ENCODE peak calls at places on chromosomes 16 and 17, in five cellular contexts. One of them, this sample, is unnamed.

GRCh38 chr17:78114831-78115723 is 13.5 kb downstream of the TMC6 start:
- DNase-seq in hypothalamus: peak
- DNase-seq in breast epithelium: no peak
- DNase-seq in NCI-H460: no peak
- DNase-seq in GM20000: peak
- DNase-seq in this sample: no peak

GRCh38 chr16:3045758-3046505 is 429 bp upstream of the MMP25 start:
- DNase-seq in hypothalamus: no peak
- DNase-seq in breast epithelium: no peak
- DNase-seq in NCI-H460: no peak
- DNase-seq in GM20000: peak
- DNase-seq in this sample: no peak

GRCh38 chr16:89572478-89573205 is 2.9 kb upstream of the CPNE7 start:
- DNase-seq in hypothalamus: no peak
- DNase-seq in breast epithelium: no peak
- DNase-seq in NCI-H460: no peak
- DNase-seq in GM20000: no peak
- DNase-seq in this sample: no peak

GRCh38 chr16:19860146-19861030 is 24.3 kb downstream of the GPRC5B start:
- DNase-seq in hypothalamus: no peak
- DNase-seq in breast epithelium: no peak
- DNase-seq in NCI-H460: no peak
- DNase-seq in GM20000: no peak
- DNase-seq in this sample: peak

GRCh38 chr17:43900858-43901754 is 6.2 kb downstream of the MPP2 start:
- DNase-seq in hypothalamus: no peak
- DNase-seq in breast epithelium: no peak
- DNase-seq in NCI-H460: no peak
- DNase-seq in GM20000: no peak
- DNase-seq in this sample: no peak

GRCh38 chr16:86854058-86854621 is 275.8 kb downstream of the FOXL1 start:
- DNase-seq in hypothalamus: no peak
- DNase-seq in breast epithelium: no peak
- DNase-seq in NCI-H460: no peak
- DNase-seq in GM20000: no peak
- DNase-seq in this sample: no peak

GRCh38 chr17:46167826-46168569 is 25.2 kb downstream of the KANSL1 start:
- DNase-seq in hypothalamus: no peak
- DNase-seq in breast epithelium: no peak
- DNase-seq in NCI-H460: no peak
- DNase-seq in GM20000: no peak
- DNase-seq in this sample: peak

GRCh38 chr16:72924918-72925630 is 122.9 kb downstream of the ZFHX3 start:
- DNase-seq in hypothalamus: no peak
- DNase-seq in breast epithelium: peak
- DNase-seq in NCI-H460: no peak
- DNase-seq in GM20000: no peak
- DNase-seq in this sample: no peak

GRCh38 chr16:23145608-23146007 is 3.6 kb downstream of the USP31 start:
- DNase-seq in hypothalamus: no peak
- DNase-seq in breast epithelium: no peak
- DNase-seq in NCI-H460: no peak
- DNase-seq in GM20000: no peak
- DNase-seq in this sample: peak

GRCh38 chr17:81418710-81419332 is 23.6 kb downstream of the BAHCC1 start:
- DNase-seq in hypothalamus: no peak
- DNase-seq in breast epithelium: no peak
- DNase-seq in NCI-H460: no peak
- DNase-seq in GM20000: no peak
- DNase-seq in this sample: no peak

GRCh38 chr16:598823-599739 is 9.2 kb downstream of the RAB40C start:
- DNase-seq in hypothalamus: no peak
- DNase-seq in breast epithelium: no peak
- DNase-seq in NCI-H460: no peak
- DNase-seq in GM20000: no peak
- DNase-seq in this sample: no peak

GRCh38 chr17:4509923-4510614 is 11.4 kb downstream of the SPNS2 start:
- DNase-seq in hypothalamus: no peak
- DNase-seq in breast epithelium: no peak
- DNase-seq in NCI-H460: no peak
- DNase-seq in GM20000: no peak
- DNase-seq in this sample: no peak

GRCh38 chr17:16199093-16199492 is 16.2 kb downstream of the NCOR1 start:
- DNase-seq in hypothalamus: no peak
- DNase-seq in breast epithelium: no peak
- DNase-seq in NCI-H460: no peak
- DNase-seq in GM20000: no peak
- DNase-seq in this sample: no peak

GRCh38 chr17:55416470-55417052 is 5.1 kb downstream of the MMD start:
- DNase-seq in hypothalamus: no peak
- DNase-seq in breast epithelium: no peak
- DNase-seq in NCI-H460: no peak
- DNase-seq in GM20000: no peak
- DNase-seq in this sample: no peak

GRCh38 chr16:12971216-12971615 is 69.8 kb downstream of the SHISA9 start:
- DNase-seq in hypothalamus: peak
- DNase-seq in breast epithelium: no peak
- DNase-seq in NCI-H460: no peak
- DNase-seq in GM20000: no peak
- DNase-seq in this sample: peak

GRCh38 chr16:87431926-87432325 is 39.8 kb downstream of the MAP1LC3B start:
- DNase-seq in hypothalamus: no peak
- DNase-seq in breast epithelium: no peak
- DNase-seq in NCI-H460: no peak
- DNase-seq in GM20000: no peak
- DNase-seq in this sample: peak

GRCh38 chr16:88077328-88078108 is 126.3 kb downstream of the BANP start:
- DNase-seq in hypothalamus: no peak
- DNase-seq in breast epithelium: no peak
- DNase-seq in NCI-H460: no peak
- DNase-seq in GM20000: no peak
- DNase-seq in this sample: no peak

GRCh38 chr16:12470311-12471229 is 333.1 kb downstream of the CPPED1 start:
- DNase-seq in hypothalamus: no peak
- DNase-seq in breast epithelium: no peak
- DNase-seq in NCI-H460: no peak
- DNase-seq in GM20000: no peak
- DNase-seq in this sample: peak

GRCh38 chr16:50680907-50681885 is at the start of gene SNX20:
- DNase-seq in hypothalamus: no peak
- DNase-seq in breast epithelium: no peak
- DNase-seq in NCI-H460: no peak
- DNase-seq in GM20000: peak
- DNase-seq in this sample: no peak

GRCh38 chr17:83180996-83181481 is 101.6 kb downstream of the METRNL start:
- DNase-seq in hypothalamus: no peak
- DNase-seq in breast epithelium: peak
- DNase-seq in NCI-H460: no peak
- DNase-seq in GM20000: no peak
- DNase-seq in this sample: no peak

GRCh38 chr17:80315517-80316182 is 55.0 kb downstream of the RNF213 start:
- DNase-seq in hypothalamus: no peak
- DNase-seq in breast epithelium: no peak
- DNase-seq in NCI-H460: no peak
- DNase-seq in GM20000: no peak
- DNase-seq in this sample: no peak

GRCh38 chr17:64938290-64938689 is 19.0 kb upstream of the LRRC37A3 start:
- DNase-seq in hypothalamus: no peak
- DNase-seq in breast epithelium: no peak
- DNase-seq in NCI-H460: no peak
- DNase-seq in GM20000: no peak
- DNase-seq in this sample: no peak

GRCh38 chr17:31095239-31096105 is 695 bp downstream of the NF1 start:
- DNase-seq in hypothalamus: peak
- DNase-seq in breast epithelium: peak
- DNase-seq in NCI-H460: no peak
- DNase-seq in GM20000: peak
- DNase-seq in this sample: no peak

GRCh38 chr17:2549392-2550211 is 37.9 kb upstream of the METTL16 start:
- DNase-seq in hypothalamus: no peak
- DNase-seq in breast epithelium: no peak
- DNase-seq in NCI-H460: no peak
- DNase-seq in GM20000: no peak
- DNase-seq in this sample: no peak

GRCh38 chr17:2362881-2363280 is 25.6 kb downstream of the SGSM2 start:
- DNase-seq in hypothalamus: no peak
- DNase-seq in breast epithelium: no peak
- DNase-seq in NCI-H460: no peak
- DNase-seq in GM20000: no peak
- DNase-seq in this sample: no peak

GRCh38 chr17:82235056-82235774 is 6.4 kb downstream of the SLC16A3 start:
- DNase-seq in hypothalamus: no peak
- DNase-seq in breast epithelium: no peak
- DNase-seq in NCI-H460: no peak
- DNase-seq in GM20000: no peak
- DNase-seq in this sample: no peak

GRCh38 chr16:17938546-17938945 is 398.0 kb downstream of the NPIPA8 start:
- DNase-seq in hypothalamus: no peak
- DNase-seq in breast epithelium: no peak
- DNase-seq in NCI-H460: no peak
- DNase-seq in GM20000: no peak
- DNase-seq in this sample: no peak